ENCODE peak calls at places on chromosomes 2 and 18, in six cellular contexts. E is IMR-90, N is right atrium auricular region, D is GM23248, T is mammary epithelial cell, B is SJSA1. G is an unnamed sample.

GRCh38 chr2:231545105-231545902 is 15.1 kb upstream of the NMUR1 start:
- DNase-seq in T (peak; percentile 26), B (peak; percentile 78), D (no peak), N (no peak), E (peak; percentile 53), G (no peak)

GRCh38 chr18:63146185-63146584 is 173.4 kb downstream of the BCL2 start:
- DNase-seq in E (no peak), D (no peak), B (no peak), T (no peak), N (no peak), G (no peak)

GRCh38 chr2:231680992-231681852 is 27.1 kb upstream of the PTMA start:
- DNase-seq in N (peak; percentile 76), E (peak; percentile 82), T (no peak), D (peak; percentile 83), B (peak; percentile 59), G (no peak)

GRCh38 chr2:177332992-177333388 is 59.6 kb upstream of the AGPS start:
- DNase-seq in E (no peak), B (no peak), N (no peak), D (no peak), T (no peak), G (no peak)

GRCh38 chr2:150586858-150587257 is 99.4 kb upstream of the RND3 start:
- DNase-seq in D (peak; percentile 91), B (peak; percentile 38), T (peak; percentile 86), N (no peak), E (peak; percentile 71), G (no peak)

GRCh38 chr2:65402339-65402738 is 30.1 kb downstream of the SPRED2 start:
- DNase-seq in D (peak; percentile 67), T (no peak), B (no peak), E (peak; percentile 39), N (no peak), G (no peak)

GRCh38 chr2:219551863-219552381 is 8.1 kb downstream of the TMEM198 start:
- DNase-seq in D (no peak), E (no peak), T (no peak), N (peak; percentile 62), B (peak; percentile 57), G (no peak)

GRCh38 chr2:166419616-166419934 is 43.8 kb upstream of the SCN9A start:
- DNase-seq in N (no peak), B (peak; percentile 44), T (peak; percentile 34), D (peak; percentile 63), E (peak; percentile 70), G (no peak)

GRCh38 chr2:45935791-45936622 is 284.5 kb downstream of the PRKCE start:
- DNase-seq in E (peak; percentile 99), D (peak; percentile 100), N (peak; percentile 99), B (peak; percentile 87), T (peak; percentile 97), G (peak; percentile 97)

GRCh38 chr2:182864949-182865348 is 1.5 kb downstream of the FRZB start:
- DNase-seq in E (no peak), B (no peak), D (no peak), T (no peak), N (no peak), G (no peak)

GRCh38 chr2:32479224-32479623 is 122.4 kb downstream of the BIRC6 start:
- DNase-seq in B (no peak), T (no peak), N (no peak), D (peak; percentile 86), E (peak; percentile 69), G (no peak)

GRCh38 chr2:216700088-216700567 is 4.8 kb upstream of the IGFBP5 start:
- DNase-seq in N (no peak), T (no peak), B (no peak), E (no peak), D (no peak), G (no peak)

GRCh38 chr2:64220906-64221659 is 76.9 kb upstream of the PELI1 start:
- DNase-seq in T (no peak), B (no peak), E (no peak), N (no peak), D (no peak), G (no peak)

GRCh38 chr2:239736358-239737143 is 288.6 kb downstream of the NDUFA10 start:
- DNase-seq in T (no peak), D (no peak), N (no peak), B (no peak), E (no peak), G (no peak)

GRCh38 chr2:239735829-239736357 is 289.2 kb downstream of the NDUFA10 start:
- DNase-seq in D (no peak), B (no peak), E (no peak), N (no peak), T (no peak), G (no peak)

GRCh38 chr2:239737144-239737463 is 288.0 kb downstream of the NDUFA10 start:
- DNase-seq in N (no peak), T (no peak), E (no peak), B (no peak), D (no peak), G (no peak)

GRCh38 chr2:239734436-239735005 is 290.6 kb downstream of the NDUFA10 start:
- DNase-seq in D (no peak), B (no peak), N (no peak), E (no peak), T (no peak), G (no peak)

DNA sequence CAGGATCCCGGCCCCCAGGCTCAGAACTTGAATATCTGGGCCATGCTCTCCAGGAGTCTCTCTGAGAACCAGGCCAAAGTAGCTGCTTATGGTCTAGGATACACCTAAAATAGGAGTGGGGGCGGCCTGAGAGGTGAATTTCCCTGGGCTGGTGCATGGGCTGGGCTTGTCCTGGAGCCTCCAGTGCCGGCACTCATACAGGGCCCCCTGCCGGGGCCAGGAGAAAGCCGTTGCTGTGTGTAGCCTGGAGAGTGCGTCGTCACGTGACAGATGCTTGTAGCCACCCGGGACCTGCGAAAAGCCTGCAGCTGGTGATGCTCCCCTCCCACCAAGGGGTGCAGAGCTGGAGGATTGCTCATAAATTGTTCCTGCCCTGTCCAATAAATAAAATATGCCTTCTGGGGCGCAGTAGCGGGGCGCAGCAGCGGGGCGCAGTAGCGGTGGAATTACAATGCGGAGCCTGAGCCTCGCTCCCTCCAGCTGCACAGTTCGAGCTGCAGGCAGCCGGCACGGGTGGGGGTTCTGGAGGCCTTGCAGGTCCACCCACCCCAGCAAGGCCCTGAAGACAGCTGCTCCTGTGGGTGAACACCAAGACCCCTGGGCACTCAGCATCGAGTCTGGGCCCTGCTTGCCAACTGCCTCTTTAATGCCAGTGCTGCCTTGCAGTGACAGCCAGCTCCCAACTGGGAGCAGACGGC is 289.9 kb downstream of the NDUFA10 start:
- DNase-seq in T (no peak), N (no peak), B (no peak), D (no peak), E (no peak), G (no peak)
- H3K27me3 ChIP-seq in T (no peaks in the 10 kb centered on the region), N (no peaks in the 10 kb centered on the region), B (peaks cover 11% of the 10 kb centered on the region), D (no peaks in the 10 kb centered on the region), E (no peaks in the 10 kb centered on the region), G (no peaks in the 10 kb centered on the region)

GRCh38 chr2:68403199-68403644 is 38.1 kb downstream of the PLEK start:
- DNase-seq in E (no peak), B (no peak), T (no peak), N (no peak), D (no peak), G (no peak)

GRCh38 chr2:68404164-68404563 is 39.1 kb downstream of the PLEK start:
- DNase-seq in T (no peak), E (no peak), D (no peak), B (no peak), N (no peak), G (no peak)

DNA sequence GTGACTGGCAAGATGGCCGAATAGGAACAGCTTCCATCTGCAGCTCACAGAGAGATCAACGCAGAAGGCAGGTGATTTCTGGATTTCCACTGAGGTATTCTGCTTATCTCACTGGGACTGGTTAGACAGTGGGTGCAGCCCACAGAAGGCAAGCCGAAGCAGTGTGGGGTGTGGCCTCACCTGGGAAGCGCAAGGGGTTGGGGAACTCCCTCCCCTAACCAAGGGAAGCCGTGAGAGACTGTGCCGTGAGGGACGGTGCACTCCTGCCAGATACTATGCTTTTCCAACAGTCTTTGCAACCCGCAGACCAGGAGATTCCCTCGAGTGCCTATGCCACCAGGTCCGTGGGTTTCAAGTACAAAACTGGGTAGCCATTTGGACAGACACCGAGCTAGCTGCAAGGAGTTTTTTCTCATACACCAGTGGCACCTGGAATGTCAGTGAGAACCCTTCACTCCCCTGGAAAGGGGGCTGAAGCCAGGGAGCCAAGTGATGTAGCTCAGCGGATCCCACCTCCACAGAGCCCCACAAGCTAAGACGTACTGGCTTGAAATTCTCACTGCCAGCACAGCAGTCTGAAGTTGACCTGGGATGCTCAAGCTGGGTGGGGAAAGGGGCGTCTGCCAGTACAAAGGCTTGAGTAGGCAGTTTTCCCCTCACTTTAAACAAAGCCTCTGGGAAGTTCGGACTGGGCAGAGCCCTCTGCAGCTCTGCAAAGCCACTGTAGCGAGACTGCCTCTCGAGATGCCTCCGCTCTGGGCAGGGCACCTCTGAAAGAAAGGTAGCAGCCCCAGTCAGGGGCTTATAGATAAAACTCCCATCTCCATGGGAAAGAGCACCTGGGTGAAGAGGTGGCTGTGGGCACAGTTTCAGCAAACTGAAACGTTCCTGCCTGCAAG is 40.1 kb downstream of the PLEK start:
- DNase-seq in E (no peak), N (no peak), D (no peak), B (no peak), T (no peak), G (no peak)
- H3K27me3 ChIP-seq in E (peaks cover 23% of the 10 kb centered on the region), N (no peaks in the 10 kb centered on the region), D (no peaks in the 10 kb centered on the region), B (no peaks in the 10 kb centered on the region), T (peaks cover 8% of the 10 kb centered on the region), G (no peaks in the 10 kb centered on the region)

DNA sequence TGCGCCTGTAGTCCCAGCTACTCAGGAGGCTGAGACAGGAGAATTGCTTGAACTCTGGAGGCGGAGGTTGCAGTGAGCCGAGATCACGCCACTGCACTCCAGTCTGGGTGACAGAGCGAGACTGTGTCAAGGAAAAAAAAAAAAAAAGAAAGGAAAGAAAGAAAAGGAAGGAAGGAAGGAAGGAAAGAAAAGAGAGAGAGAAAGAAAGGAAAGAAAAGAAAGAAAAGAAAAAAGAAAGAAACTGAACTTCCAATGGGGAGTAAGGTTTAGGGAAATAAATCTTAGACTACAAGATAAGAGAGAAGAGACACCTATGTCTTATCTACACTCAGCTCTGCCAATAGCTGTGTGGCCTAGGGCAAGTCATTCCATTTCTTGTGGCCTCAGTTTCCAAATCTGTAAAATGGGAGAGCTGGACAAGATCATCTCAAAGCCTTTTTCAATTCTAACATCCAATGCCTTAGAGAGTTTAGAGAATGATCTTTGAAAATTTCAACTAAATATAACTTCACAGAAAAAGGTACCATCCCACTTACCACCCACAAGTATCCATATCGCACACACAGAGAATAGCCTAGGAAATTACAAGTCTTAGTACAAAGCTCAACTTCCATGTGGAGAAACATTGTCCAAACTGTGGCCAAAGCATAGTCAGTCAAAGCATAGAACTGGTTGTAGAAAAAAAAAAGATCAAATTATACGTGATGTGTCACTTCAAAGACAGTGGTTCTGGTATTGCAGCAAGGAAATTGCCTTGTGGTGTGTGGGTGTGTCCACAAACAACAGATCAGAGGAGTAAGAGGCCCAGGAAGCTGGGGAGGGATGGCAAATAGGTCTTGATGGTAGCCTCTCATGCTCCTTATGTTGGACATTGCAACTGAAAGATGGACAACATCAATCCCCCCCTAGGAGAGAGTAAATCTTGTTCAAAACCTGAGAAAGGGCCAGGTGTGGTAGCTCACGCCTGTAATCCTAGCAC is 42.4 kb downstream of the SLC14A2 start:
- DNase-seq in T (peak; percentile 65), E (peak; percentile 30), B (no peak), N (no peak), D (peak; percentile 78), G (no peak)
- H3K27me3 ChIP-seq in T (no peaks in the 10 kb centered on the region), E (peaks cover 11% of the 10 kb centered on the region), B (no peaks in the 10 kb centered on the region), N (no peaks in the 10 kb centered on the region), D (no peaks in the 10 kb centered on the region), G (no peaks in the 10 kb centered on the region)

DNA sequence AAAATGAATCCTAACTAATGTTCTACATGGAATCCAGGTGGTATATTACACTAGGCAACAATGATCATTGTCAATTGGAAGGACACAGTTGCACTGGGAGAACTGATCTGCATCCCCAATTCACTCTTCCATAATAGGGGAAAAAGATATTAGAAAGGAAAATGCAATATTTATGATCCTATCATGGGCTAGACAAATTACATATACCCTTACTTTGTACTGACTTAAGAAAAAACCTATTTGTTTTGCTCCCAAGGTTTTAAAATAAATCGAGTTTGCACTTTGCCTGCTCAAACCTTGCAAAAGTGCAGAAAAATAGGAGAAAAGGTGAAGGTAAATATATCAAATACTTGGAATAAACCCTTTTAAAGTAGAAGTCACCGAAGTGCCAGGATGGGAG is 11.0 kb upstream of the PAX3 start:
- DNase-seq in E (no peak), N (no peak), T (no peak), B (no peak), D (no peak), G (no peak)
- H3K27me3 ChIP-seq in E (peaks cover 85% of the 10 kb centered on the region), N (peaks cover 60% of the 10 kb centered on the region), T (peaks cover 81% of the 10 kb centered on the region), B (peaks cover 55% of the 10 kb centered on the region), D (peaks cover 100% of the 10 kb centered on the region), G (peaks cover 25% of the 10 kb centered on the region)

G was measured in vagina.